ENCODE peak calls at places on chromosomes 16 and 17, in six cellular contexts. W is body of pancreas; M is T-helper 9 cell; A is AG09309; Y is NCI-H1105 treated with DMSO at 0.1 percent for 48 hours; Z is activated naive CD4-positive, alpha-beta T cell. X is an unnamed sample.

GRCh38 chr17:69949931-69950330 is 125.1 kb upstream of the KCNJ16 start:
- DNase-seq in M (no peak), W (no peak), Z (no peak), Y (no peak), A (peak; percentile 14), X (no peak)

GRCh38 chr17:66143657-66144282 is 48.2 kb downstream of the CEP112 start:
- DNase-seq in W (no peak), M (no peak), A (no peak), Y (no peak), Z (no peak), X (no peak)

GRCh38 chr17:72618018-72618509 is 474.4 kb downstream of the SLC39A11 start:
- DNase-seq in W (peak; percentile 47), Y (no peak), A (no peak), M (peak; percentile 17), Z (no peak), X (no peak)

GRCh38 chr17:82228842-82229685 is at the start of gene SLC16A3:
- DNase-seq in Z (no peak), M (peak; percentile 58), A (no peak), Y (peak; percentile 11), W (no peak), X (no peak)

GRCh38 chr17:17125136-17126084 is 80.7 kb downstream of the PLD6 start:
- DNase-seq in W (no peak), Z (no peak), Y (no peak), A (no peak), M (peak; percentile 16), X (no peak)

GRCh38 chr17:77382356-77382911 is 241.7 kb downstream of the SEC14L1 start:
- DNase-seq in M (no peak), A (no peak), W (no peak), Z (no peak), Y (no peak), X (no peak)

GRCh38 chr17:74211929-74212261 is 1.5 kb upstream of the TTYH2 start:
- DNase-seq in A (no peak), W (no peak), Z (no peak), Y (no peak), M (no peak), X (no peak)

GRCh38 chr16:55225972-55226542 is 97.9 kb upstream of the IRX6 start:
- DNase-seq in Z (no peak), M (no peak), Y (no peak), W (no peak), A (no peak), X (no peak)

GRCh38 chr17:41660221-41660711 is 28.4 kb upstream of the EIF1 start:
- DNase-seq in Y (no peak), M (no peak), Z (no peak), A (no peak), W (no peak), X (no peak)

GRCh38 chr16:84718-85452 is 6.9 kb downstream of the MPG start:
- DNase-seq in M (no peak), Z (no peak), A (peak; percentile 83), Y (peak; percentile 42), W (no peak), X (no peak)

GRCh38 chr17:49598918-49599317 is 23.2 kb downstream of the NXPH3 start:
- DNase-seq in A (no peak), M (no peak), W (no peak), Z (no peak), Y (no peak), X (no peak)

GRCh38 chr16:88561485-88562369 is 8.5 kb upstream of the ZC3H18 start:
- DNase-seq in Z (peak; percentile 26), Y (peak; percentile 18), A (no peak), W (peak; percentile 55), M (peak; percentile 34), X (no peak)

GRCh38 chr17:56009795-56010715 is 143.2 kb upstream of the ANKFN1 start:
- DNase-seq in M (no peak), A (no peak), Z (no peak), Y (no peak), W (no peak), X (peak; percentile 20)

GRCh38 chr17:50953831-50954601 is 87.9 kb upstream of the TOB1 start:
- DNase-seq in M (no peak), A (no peak), Y (peak; percentile 77), W (peak; percentile 35), Z (no peak), X (no peak)

GRCh38 chr17:30477758-30478115 is 529 bp downstream of the GOSR1 start:
- DNase-seq in M (peak; percentile 5), Y (no peak), W (no peak), A (no peak), Z (no peak), X (no peak)

GRCh38 chr17:40561871-40562611 is 3.2 kb downstream of the CCR7 start:
- DNase-seq in W (no peak), A (no peak), M (peak; percentile 50), Z (peak; percentile 45), Y (no peak), X (no peak)

GRCh38 chr17:40103082-40103741 is 2.8 kb upstream of the NR1D1 start:
- DNase-seq in M (no peak), Y (no peak), Z (no peak), W (no peak), A (no peak), X (no peak)

GRCh38 chr17:74608511-74608910 is 15.0 kb downstream of the CD300E start:
- DNase-seq in M (no peak), Z (no peak), A (no peak), W (no peak), Y (no peak), X (no peak)

GRCh38 chr16:10097273-10097672 is 85.0 kb downstream of the GRIN2A start:
- DNase-seq in A (no peak), Y (no peak), Z (no peak), W (no peak), M (no peak), X (no peak)

GRCh38 chr17:36675786-36676185 is 74.4 kb downstream of the MRM1 start:
- DNase-seq in W (no peak), A (no peak), M (no peak), Y (no peak), Z (no peak), X (no peak)

GRCh38 chr16:72561-73537 is at the start of gene RHBDF1:
- DNase-seq in A (no peak), W (peak; percentile 66), Z (no peak), M (no peak), Y (no peak), X (no peak)

GRCh38 chr17:64938925-64939474 is 19.7 kb upstream of the LRRC37A3 start:
- DNase-seq in W (peak; percentile 38), M (peak; percentile 26), A (no peak), Y (no peak), Z (no peak), X (no peak)

GRCh38 chr16:23974223-23974622 is 138.4 kb downstream of the PRKCB start:
- DNase-seq in Z (no peak), A (no peak), M (no peak), Y (no peak), W (no peak), X (no peak)

GRCh38 chr17:7883781-7884386 is 4.7 kb upstream of the CHD3 start:
- DNase-seq in W (no peak), A (no peak), Y (peak; percentile 33), Z (no peak), M (no peak), X (no peak)

GRCh38 chr16:73365010-73365409 is 317.1 kb upstream of the ZFHX3 start:
- DNase-seq in W (peak; percentile 24), M (no peak), A (no peak), Z (no peak), Y (peak; percentile 73), X (peak; percentile 19)

X was measured in HS-27A.